ENCODE peak calls at places on chromosomes 16 and 17, in seven cellular contexts. I is lung microvascular endothelial cell; Y is AG04450; R is stimulated activated effector memory CD8-positive, alpha-beta T cell treated with anti-CD3 and anti-CD28 coated beads, Interleukin-12 subunit alpha, Interleukin-12 subunit beta, amount 100 ng/mL, for 72 hours; Z is CD8-positive, alpha-beta T cell; M is aorta; Q is GM04503. W is an unnamed sample.

GRCh38 chr16:29876578-29877249 is 13.7 kb upstream of the CDIPT start:
- DNase-seq in Y (no peak), M (no peak), I (no peak), Z (peak), R (peak), Q (no peak), W (no peak)

GRCh38 chr17:65459667-65460415 is 101.6 kb downstream of the AXIN2 start:
- DNase-seq in Z (no peak), Q (no peak), M (no peak), R (no peak), I (no peak), Y (no peak), W (no peak)

GRCh38 chr17:18963126-18964017 is 11.4 kb downstream of the SLC5A10 start:
- DNase-seq in Z (no peak), Q (no peak), Y (no peak), I (no peak), R (no peak), M (peak), W (no peak)

GRCh38 chr17:75877752-75878173 is 618 bp downstream of the TRIM47 start:
- DNase-seq in M (peak), Y (no peak), Q (no peak), R (peak), I (peak), Z (peak), W (peak)

GRCh38 chr17:31754239-31754945 is 104.7 kb downstream of the COPRS start:
- DNase-seq in Y (peak), M (no peak), I (peak), Z (no peak), Q (peak), R (no peak), W (no peak)

GRCh38 chr17:8162232-8162996 is at the start of gene VAMP2:
- DNase-seq in I (peak), R (peak), Q (no peak), M (peak), Y (no peak), Z (peak), W (peak)

GRCh38 chr17:20008242-20009051 is 712 bp upstream of the SPECC1 start:
- DNase-seq in Y (no peak), Q (no peak), Z (no peak), M (peak), I (peak), R (no peak), W (peak)

GRCh38 chr17:9291912-9292562 is 270.7 kb downstream of the NTN1 start:
- DNase-seq in R (peak), Y (peak), M (peak), Z (peak), I (peak), Q (no peak), W (no peak)

GRCh38 chr16:19765860-19766553 is 47.9 kb downstream of the IQCK start:
- DNase-seq in M (peak), Z (no peak), Y (no peak), Q (no peak), I (peak), R (no peak), W (peak)

GRCh38 chr17:51325471-51325870 is 65.1 kb downstream of the UTP18 start:
- DNase-seq in R (no peak), I (no peak), M (no peak), Y (no peak), Q (no peak), Z (no peak), W (no peak)